ENCODE peak calls at places on chromosome 6, in nine cellular contexts. H, R, W, S, P, L, I, V and Y are unnamed samples.

GRCh38 chr6:116268589-116269293 is 11.0 kb downstream of the TSPYL1 start:
- DNase-seq in W (no peak), V (peak; percentile 86), L (no peak), R (no peak), H (peak; percentile 44), S (no peak), P (no peak), I (no peak), Y (no peak)

GRCh38 chr6:106141441-106142237 is 55.5 kb downstream of the PRDM1 start:
- DNase-seq in I (no peak), L (no peak), V (no peak), H (no peak), P (no peak), S (no peak), R (no peak), W (no peak), Y (no peak)

GRCh38 chr6:65708162-65708561 is 1.1 kb upstream of the EYS start:
- DNase-seq in P (no peak), R (no peak), L (no peak), V (no peak), H (no peak), I (no peak), S (no peak), W (no peak), Y (no peak)

GRCh38 chr6:158996863-158997262 is 3.1 kb downstream of the RSPH3 start:
- DNase-seq in P (no peak), R (no peak), S (no peak), I (no peak), V (no peak), H (no peak), L (no peak), W (no peak), Y (no peak)

GRCh38 chr6:98871057-98871456 is 36.7 kb downstream of the POU3F2 start:
- DNase-seq in I (no peak), L (no peak), P (no peak), S (no peak), W (no peak), V (no peak), R (no peak), H (no peak), Y (no peak)

GRCh38 chr6:37059344-37060194 is 54.1 kb downstream of the FGD2 start:
- DNase-seq in P (no peak), R (peak; percentile 74), V (peak; percentile 97), I (no peak), S (no peak), L (peak; percentile 76), H (peak; percentile 89), W (no peak), Y (no peak)

GRCh38 chr6:130993292-130993765 is 69.7 kb downstream of the EPB41L2 start:
- DNase-seq in I (peak; percentile 29), L (no peak), V (no peak), S (no peak), H (no peak), R (no peak), W (no peak), P (no peak), Y (no peak)

GRCh38 chr6:64732888-64733287 is 974.1 kb downstream of the EYS start:
- DNase-seq in V (no peak), P (no peak), L (no peak), S (no peak), I (no peak), W (no peak), H (no peak), R (no peak), Y (no peak)

GRCh38 chr6:170174124-170174770 is 116.6 kb downstream of the DLL1 start:
- DNase-seq in P (peak; percentile 86), L (peak; percentile 54), V (no peak), S (no peak), I (peak; percentile 22), H (no peak), W (peak; percentile 35), R (no peak), Y (no peak)

GRCh38 chr6:3549314-3549940 is 92.6 kb upstream of the SLC22A23 start:
- DNase-seq in L (no peak), I (no peak), V (no peak), P (peak; percentile 42), R (no peak), H (no peak), S (no peak), W (no peak), Y (no peak)

GRCh38 chr6:135830452-135830851 is 21.0 kb upstream of the PDE7B start:
- DNase-seq in S (no peak), I (no peak), W (no peak), L (no peak), H (no peak), V (peak; percentile 85), R (no peak), P (no peak), Y (no peak)

GRCh38 chr6:11386726-11387125 is 150.8 kb upstream of the TMEM170B start:
- DNase-seq in P (no peak), H (no peak), S (no peak), V (no peak), L (no peak), W (no peak), R (no peak), I (no peak), Y (no peak)

GRCh38 chr6:159036673-159037072 is 8.1 kb downstream of the TAGAP start:
- DNase-seq in R (no peak), I (no peak), L (no peak), V (no peak), P (peak; percentile 82), H (no peak), W (no peak), S (no peak), Y (no peak)

GRCh38 chr6:18488526-18489270 is 101.5 kb downstream of the RNF144B start:
- DNase-seq in H (no peak), L (no peak), S (no peak), R (no peak), I (no peak), V (peak; percentile 57), P (no peak), W (no peak), Y (no peak)

GRCh38 chr6:47097092-47097945 is 55.2 kb upstream of the ADGRF1 start:
- DNase-seq in R (peak; percentile 59), S (no peak), W (no peak), H (peak; percentile 55), V (peak; percentile 85), P (no peak), I (peak; percentile 80), L (peak; percentile 62), Y (peak; percentile 30)

GRCh38 chr6:38262041-38262440 is 377.7 kb downstream of the BTBD9 start:
- DNase-seq in V (peak; percentile 92), W (no peak), L (no peak), S (no peak), I (no peak), R (no peak), P (no peak), H (peak; percentile 11), Y (no peak)

GRCh38 chr6:4806308-4807190 is 30.3 kb downstream of the CDYL start:
- DNase-seq in R (no peak), P (no peak), V (no peak), I (no peak), H (no peak), W (no peak), S (no peak), L (no peak), Y (no peak)

GRCh38 chr6:142303191-142303564 is 1.4 kb downstream of the ADGRG6 start:
- DNase-seq in P (no peak), L (no peak), I (no peak), R (no peak), V (peak; percentile 14), H (no peak), S (no peak), W (no peak), Y (no peak)
- TF ChIP-seq POLR2A in P (no peak), L (no peak), I (no peak), R (no peak), V (no peak), H (no peak), S (no peak), W (no peak), Y (no peak)

GRCh38 chr6:16238658-16239089 is 287 bp downstream of the GMPR start:
- DNase-seq in S (no peak), H (no peak), P (no peak), R (no peak), W (no peak), V (no peak), I (no peak), L (no peak), Y (no peak)

GRCh38 chr6:16237242-16237641 is 1.1 kb upstream of the GMPR start:
- DNase-seq in S (no peak), H (no peak), L (no peak), W (no peak), V (no peak), I (no peak), P (no peak), R (no peak), Y (no peak)

GRCh38 chr6:16236648-16237199 is 1.7 kb upstream of the GMPR start:
- DNase-seq in I (peak; percentile 62), S (no peak), H (no peak), V (peak; percentile 76), P (no peak), R (no peak), W (no peak), L (no peak), Y (no peak)

GRCh38 chr6:16239090-16239797 is 857 bp downstream of the GMPR start:
- DNase-seq in W (no peak), V (peak; percentile 44), I (peak; percentile 79), S (no peak), R (peak; percentile 88), P (no peak), H (no peak), L (peak; percentile 57), Y (no peak)

DNA sequence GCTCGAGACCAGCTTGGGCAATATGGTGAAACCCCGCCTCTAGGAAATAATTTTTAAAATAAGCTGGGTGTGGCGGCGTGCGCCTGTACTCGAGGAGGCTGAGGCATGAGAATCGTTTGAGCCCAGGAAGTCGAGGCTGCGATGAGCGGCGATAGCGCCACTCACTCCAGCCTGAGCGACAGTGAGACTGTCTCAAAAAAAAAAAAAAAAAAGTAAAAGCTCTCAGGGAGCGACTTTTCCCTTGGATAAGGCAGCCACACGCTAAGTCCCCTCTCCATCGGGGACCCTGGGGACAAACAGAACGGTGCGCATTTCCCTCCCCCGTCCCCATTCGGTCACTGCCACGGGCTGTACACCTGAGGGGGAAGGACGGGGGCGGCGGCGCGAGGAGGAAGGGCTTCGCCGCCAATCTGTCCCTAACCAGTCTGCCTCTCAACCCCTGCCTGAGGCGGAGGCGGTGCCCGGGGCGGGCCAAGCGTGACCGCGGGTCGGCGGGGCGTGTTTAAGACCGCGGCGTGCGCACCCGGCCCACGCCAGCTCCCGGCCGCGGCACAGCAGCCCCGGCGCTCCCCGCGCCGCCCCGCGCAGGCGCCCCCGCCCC is at the start of gene GMPR:
- DNase-seq in H (no peak), I (peak; percentile 79), L (peak; percentile 83), S (no peak), P (no peak), V (peak; percentile 39), R (peak; percentile 89), W (peak; percentile 60), Y (peak; percentile 65)
- TF ChIP-seq POLR2A in H (no peak), I (peak; percentile 10), L (peak; percentile 29), S (peak; percentile 44), P (no peak), V (no peak), R (no peak), W (no peak), Y (no peak)

GRCh38 chr6:44064948-44065272 is 62.3 kb downstream of the MRPL14 start:
- DNase-seq in P (no peak), V (no peak), W (no peak), H (no peak), I (no peak), R (no peak), L (no peak), S (no peak), Y (no peak)
- TF ChIP-seq POLR2A in P (peak; percentile 8), V (no peak), W (no peak), H (no peak), I (no peak), R (no peak), L (no peak), S (no peak), Y (no peak)

GRCh38 chr6:152984387-152984872 is 1.6 kb upstream of the FBXO5 start:
- DNase-seq in L (no peak), R (no peak), H (no peak), I (no peak), P (no peak), W (no peak), S (no peak), V (no peak), Y (no peak)
- TF ChIP-seq POLR2A in L (no peak), R (no peak), H (no peak), I (no peak), P (no peak), W (no peak), S (no peak), V (no peak), Y (peak; percentile 61)